ENCODE peak calls at places on chromosomes 6 and 20, in five cellular contexts. A is lower lobe of right lung, O is colonic mucosa, H is brain microvascular endothelial cell, I is left lung. M is an unnamed sample.

GRCh38 chr6:133895573-133896343 is 6.8 kb downstream of the TCF21 start:
- DNase-seq in A (no peak), O (no peak), H (no peak), I (no peak), M (peak; percentile 75)

GRCh38 chr6:163338671-163339405 is 75.7 kb upstream of the QKI start:
- DNase-seq in A (no peak), O (no peak), H (peak; percentile 91), I (peak; percentile 30), M (no peak)

GRCh38 chr6:15515226-15515625 is 147.6 kb downstream of the DTNBP1 start:
- DNase-seq in A (no peak), O (no peak), H (no peak), I (no peak), M (no peak)

GRCh38 chr6:11601776-11602605 is 64.4 kb downstream of the TMEM170B start:
- DNase-seq in A (no peak), O (no peak), H (no peak), I (no peak), M (no peak)

GRCh38 chr20:62266340-62266739 is 28.0 kb downstream of the OSBPL2 start:
- DNase-seq in A (no peak), O (no peak), H (peak; percentile 10), I (no peak), M (no peak)

GRCh38 chr20:60352580-60352979 is 394.4 kb downstream of the CDH26 start:
- DNase-seq in A (no peak), O (no peak), H (no peak), I (no peak), M (no peak)

GRCh38 chr6:125991653-125992052 is 5.3 kb downstream of the TRMT11 start:
- DNase-seq in A (no peak), O (no peak), H (no peak), I (no peak), M (no peak)

GRCh38 chr20:35718972-35719635 is 19.9 kb downstream of the ROMO1 start:
- DNase-seq in A (no peak), O (no peak), H (no peak), I (no peak), M (no peak)

GRCh38 chr6:160055813-160056212 is 65.8 kb upstream of the SLC22A1 start:
- DNase-seq in A (no peak), O (no peak), H (no peak), I (no peak), M (no peak)

GRCh38 chr6:51550243-51550642 is 537.2 kb downstream of the PKHD1 start:
- DNase-seq in A (no peak), O (no peak), H (no peak), I (no peak), M (no peak)

GRCh38 chr6:31585531-31585930 is 546 bp upstream of the LST1 start:
- DNase-seq in A (no peak), O (no peak), H (no peak), I (no peak), M (no peak)

GRCh38 chr20:1702288-1702687 is 44.7 kb upstream of the SIRPG start:
- DNase-seq in A (no peak), O (no peak), H (peak; percentile 41), I (no peak), M (no peak)

GRCh38 chr20:60008130-60008808 is 50.0 kb downstream of the CDH26 start:
- DNase-seq in A (peak; percentile 52), O (no peak), H (no peak), I (peak; percentile 56), M (no peak)

GRCh38 chr6:48074368-48074767 is 36.6 kb downstream of the PTCHD4 start:
- DNase-seq in A (no peak), O (no peak), H (no peak), I (no peak), M (no peak)

GRCh38 chr6:122429328-122429727 is 29.9 kb downstream of the HSF2 start:
- DNase-seq in A (no peak), O (no peak), H (no peak), I (no peak), M (no peak)

GRCh38 chr20:14561733-14562132 is 224.3 kb upstream of the FLRT3 start:
- DNase-seq in A (no peak), O (no peak), H (no peak), I (no peak), M (no peak)

GRCh38 chr6:137975058-137975940 is 108.2 kb downstream of the TNFAIP3 start:
- DNase-seq in A (no peak), O (no peak), H (no peak), I (no peak), M (no peak)

GRCh38 chr6:105068407-105068806 is 111.4 kb downstream of the POPDC3 start:
- DNase-seq in A (no peak), O (no peak), H (no peak), I (no peak), M (no peak)

GRCh38 chr6:105067329-105067728 is 110.4 kb downstream of the LIN28B start:
- DNase-seq in A (no peak), O (no peak), H (no peak), I (no peak), M (no peak)

GRCh38 chr6:105066233-105066632 is 109.3 kb downstream of the LIN28B start:
- DNase-seq in A (no peak), O (no peak), H (no peak), I (no peak), M (no peak)

GRCh38 chr6:105069821-105070445 is 109.9 kb downstream of the POPDC3 start:
- DNase-seq in A (no peak), O (no peak), H (no peak), I (no peak), M (no peak)

DNA sequence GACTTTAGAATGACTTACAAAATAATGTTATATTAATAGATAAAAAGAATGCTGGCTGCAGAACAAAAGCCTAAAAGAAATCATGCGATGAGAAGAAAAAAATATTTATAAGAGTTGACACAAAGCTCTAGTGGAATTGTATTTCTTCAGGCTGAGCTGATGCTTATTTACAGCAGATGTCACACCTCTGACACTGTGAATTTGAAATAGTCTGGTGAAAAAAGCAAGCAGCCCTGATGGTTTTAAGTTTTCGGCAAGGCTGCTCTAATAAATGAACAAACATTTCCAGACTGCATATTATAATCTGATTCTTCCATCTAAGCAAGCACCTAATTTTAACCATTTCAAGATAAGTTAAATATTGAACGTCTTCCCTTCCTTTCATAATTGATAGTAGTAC is 109.9 kb downstream of the LIN28B start:
- DNase-seq in A (no peak), O (no peak), H (no peak), I (no peak), M (no peak)
- H3K27ac ChIP-seq in A (no peak overlapping the region), O (no peak overlapping the region), H (no peak overlapping the region), I (no peak overlapping the region), M (no peak overlapping the region)

GRCh38 chr20:25308671-25309394 is 60.9 kb downstream of the PYGB start:
- DNase-seq in A (peak; percentile 49), O (no peak), H (peak; percentile 81), I (no peak), M (peak; percentile 72)

GRCh38 chr20:25308083-25308491 is 60.2 kb downstream of the PYGB start:
- DNase-seq in A (peak; percentile 39), O (no peak), H (no peak), I (no peak), M (peak; percentile 72)

GRCh38 chr20:25310268-25310920 is 62.5 kb downstream of the PYGB start:
- DNase-seq in A (peak; percentile 58), O (peak; percentile 82), H (peak; percentile 93), I (peak; percentile 76), M (peak; percentile 78)

GRCh38 chr20:25310921-25311728 is 63.2 kb downstream of the PYGB start:
- DNase-seq in A (peak; percentile 31), O (no peak), H (peak; percentile 69), I (peak; percentile 34), M (peak; percentile 77)

DNA sequence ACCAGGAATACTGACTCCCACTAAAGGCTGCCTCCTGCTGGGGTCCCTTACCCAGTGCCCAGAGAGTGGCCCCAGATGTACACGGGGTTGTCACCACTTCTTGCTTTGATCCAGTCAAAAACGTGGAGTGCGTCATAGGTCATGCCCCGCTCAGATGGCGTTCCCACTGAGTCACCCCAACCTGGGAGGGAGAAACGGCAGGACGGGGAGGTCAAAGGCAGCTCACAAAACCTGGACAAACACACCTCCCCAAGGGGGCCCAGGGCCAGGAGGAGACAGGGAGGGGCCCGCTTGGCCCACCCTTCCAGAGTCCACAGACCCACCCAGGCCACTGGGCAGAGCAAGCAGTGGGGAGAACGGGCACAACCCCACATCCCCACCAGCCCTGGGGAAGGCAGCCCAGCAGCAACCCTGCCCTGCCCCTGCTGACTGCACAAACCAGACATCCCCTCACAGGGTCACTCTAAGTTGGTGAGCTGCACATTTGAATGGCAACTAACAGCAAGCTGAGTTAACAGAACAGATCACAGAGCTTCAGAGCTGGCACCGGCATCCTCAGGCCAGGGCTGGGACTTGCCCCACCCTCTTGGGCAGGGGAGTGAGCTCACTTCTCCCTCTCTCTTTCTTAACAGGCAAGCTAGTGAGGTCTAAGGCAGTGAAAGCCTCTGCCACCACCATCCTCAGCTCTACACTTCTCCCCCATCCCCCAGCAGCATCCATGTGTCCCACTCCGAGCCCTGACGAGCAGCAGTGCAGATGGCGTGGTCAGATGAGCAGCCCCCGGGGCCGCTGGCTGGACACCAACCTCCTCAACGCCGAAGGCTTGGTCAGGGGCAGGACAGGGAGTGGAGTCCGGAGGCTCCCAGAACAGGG is 61.7 kb downstream of the PYGB start:
- DNase-seq in A (peak; percentile 65), O (peak; percentile 74), H (peak; percentile 87), I (peak; percentile 70), M (peak; percentile 81)
- H3K4me3 ChIP-seq in A (no peak overlapping the region), O (no peak overlapping the region), H (peak overlapping the region; percentile 24), I (no peak overlapping the region), M (no peak overlapping the region)

GRCh38 chr6:42727084-42727601 is 4.7 kb upstream of the PRPH2 start:
- DNase-seq in A (peak; percentile 57), O (peak; percentile 40), H (no peak), I (peak; percentile 40), M (peak; percentile 61)

GRCh38 chr6:42729731-42730130 is 7.3 kb upstream of the PRPH2 start:
- DNase-seq in A (no peak), O (no peak), H (no peak), I (no peak), M (no peak)

GRCh38 chr6:42726026-42726425 is 3.6 kb upstream of the PRPH2 start:
- DNase-seq in A (no peak), O (no peak), H (no peak), I (no peak), M (no peak)

GRCh38 chr6:42726485-42727083 is 4.2 kb upstream of the PRPH2 start:
- DNase-seq in A (peak; percentile 80), O (peak; percentile 81), H (peak; percentile 77), I (peak; percentile 83), M (peak; percentile 79)

GRCh38 chr6:42727627-42728026 is 5.2 kb upstream of the PRPH2 start:
- DNase-seq in A (no peak), O (peak; percentile 26), H (no peak), I (no peak), M (no peak)
- H3K27ac ChIP-seq in A (peak overlapping the region; percentile 77), O (peak overlapping the region; percentile 43), H (peak overlapping the region; percentile 18), I (peak overlapping the region; percentile 86), M (no peak overlapping the region)

DNA sequence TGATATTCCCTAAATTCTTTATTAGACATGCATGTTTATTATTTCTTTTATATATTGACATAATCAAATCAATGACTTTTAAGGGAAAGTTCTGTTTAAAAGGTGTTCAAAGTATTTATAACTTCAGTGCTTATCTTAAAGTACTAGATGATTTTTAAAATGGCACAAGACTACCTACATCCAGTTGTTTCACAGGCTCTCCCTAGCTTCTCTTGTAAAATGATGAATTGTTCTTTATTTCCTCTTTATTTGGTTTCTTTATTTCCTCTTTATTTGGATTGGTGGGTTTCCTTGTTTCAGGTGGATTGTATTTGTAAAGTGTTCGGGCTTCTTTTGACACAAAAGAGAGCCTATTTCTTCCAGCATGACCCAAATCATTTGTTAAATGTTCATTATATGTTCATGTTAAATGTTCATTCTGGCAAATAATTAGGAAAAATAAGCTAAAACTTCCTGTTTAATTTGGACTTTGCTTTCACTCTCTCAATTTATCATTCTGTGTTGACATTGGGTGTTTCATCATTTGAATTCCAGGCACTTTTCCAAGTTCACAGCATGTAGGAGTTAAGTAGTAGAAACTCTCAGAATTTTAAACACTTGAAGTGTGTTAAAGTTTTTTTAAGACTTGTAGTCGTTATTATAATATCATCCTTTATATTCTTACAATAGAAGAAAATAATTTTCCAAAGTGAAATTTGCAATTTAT is 24.6 kb downstream of the MLIP start:
- DNase-seq in A (no peak), O (no peak), H (peak; percentile 53), I (no peak), M (no peak)
- H3K4me3 ChIP-seq in A (no peak overlapping the region), O (no peak overlapping the region), H (no peak overlapping the region), I (no peak overlapping the region), M (no peak overlapping the region)